ENCODE peak calls at places on chromosomes 3 and 15, in seven cellular contexts. E, N, L, X, Y, W and O are unnamed samples.
A peak's percentile ranks its signal among the peaks of the same experiment; 100 is the strongest.

GRCh38 chr3:160948273-160948672 is 156.9 kb downstream of the B3GALNT1 start:
- DNase-seq in N (no peak), Y (no peak), W (no peak), E (no peak), L (no peak), X (peak; percentile 76), O (no peak)

GRCh38 chr3:182585532-182586150 is 207.7 kb upstream of the ATP11B start:
- DNase-seq in L (no peak), X (peak; percentile 66), E (no peak), Y (no peak), N (no peak), W (no peak), O (no peak)

GRCh38 chr3:107402214-107402613 is 25.0 kb downstream of the CCDC54 start:
- DNase-seq in Y (no peak), N (no peak), E (no peak), W (no peak), L (no peak), X (no peak), O (no peak)

GRCh38 chr3:35946121-35946856 is 307.0 kb downstream of the ARPP21 start:
- DNase-seq in Y (no peak), W (no peak), E (no peak), N (no peak), L (no peak), X (peak; percentile 18), O (no peak)

GRCh38 chr3:153574445-153574844 is 412.4 kb downstream of the RAP2B start:
- DNase-seq in W (no peak), E (no peak), Y (no peak), L (no peak), X (no peak), N (no peak), O (no peak)

GRCh38 chr3:44337253-44337652 is 1.3 kb upstream of the TCAIM start:
- DNase-seq in W (no peak), L (no peak), E (no peak), Y (no peak), N (peak; percentile 21), X (no peak), O (no peak)

GRCh38 chr3:14126017-14126902 is 1.4 kb downstream of the TMEM43 start:
- DNase-seq in X (no peak), L (no peak), N (no peak), W (no peak), E (no peak), Y (no peak), O (no peak)

GRCh38 chr15:90957105-90957790 is 2.6 kb downstream of the RCCD1 start:
- DNase-seq in Y (no peak), X (no peak), E (no peak), W (peak; percentile 77), N (no peak), L (no peak), O (no peak)

GRCh38 chr15:58383876-58384275 is 47.9 kb upstream of the LIPC start:
- DNase-seq in W (no peak), L (no peak), N (no peak), E (peak; percentile 9), X (no peak), Y (no peak), O (no peak)

GRCh38 chr15:37046876-37047614 is 53.3 kb downstream of the MEIS2 start:
- DNase-seq in L (no peak), Y (no peak), X (peak; percentile 28), E (no peak), W (no peak), N (no peak), O (no peak)

GRCh38 chr15:55741592-55742497 is 1.1 kb downstream of the PRTG start:
- DNase-seq in N (no peak), X (peak; percentile 10), L (no peak), E (no peak), W (peak; percentile 52), Y (no peak), O (no peak)

GRCh38 chr3:150495563-150496168 is 50.6 kb downstream of the SERP1 start:
- DNase-seq in N (peak; percentile 44), X (peak; percentile 32), L (no peak), E (no peak), Y (no peak), W (peak; percentile 50), O (no peak)

GRCh38 chr3:151919030-151919328 is 45.5 kb downstream of the SUCNR1 start:
- DNase-seq in Y (no peak), N (no peak), W (no peak), E (no peak), X (no peak), L (no peak), O (no peak)

GRCh38 chr3:52429779-52430415 is 15.0 kb downstream of the SEMA3G start:
- DNase-seq in L (no peak), N (no peak), X (peak; percentile 95), W (peak; percentile 23), Y (no peak), E (no peak), O (no peak)

GRCh38 chr3:52429031-52429430 is 15.9 kb downstream of the SEMA3G start:
- DNase-seq in N (no peak), X (no peak), Y (no peak), L (no peak), E (no peak), W (no peak), O (no peak)

GRCh38 chr3:52432225-52432624 is 12.7 kb downstream of the SEMA3G start:
- DNase-seq in W (no peak), E (no peak), Y (no peak), L (no peak), X (no peak), N (no peak), O (no peak)

GRCh38 chr3:52431459-52432223 is 13.3 kb downstream of the SEMA3G start:
- DNase-seq in X (no peak), E (no peak), Y (no peak), W (no peak), L (no peak), N (no peak), O (no peak)

GRCh38 chr3:52430416-52430810 is 14.5 kb downstream of the SEMA3G start:
- DNase-seq in X (no peak), N (no peak), Y (no peak), L (no peak), W (no peak), E (no peak), O (no peak)
- TF ChIP-seq TAF1 in X (no peak), N (no peak), Y (no peak), L (no peak), W (no peak), E (no peak), O (no peak)

GRCh38 chr15:82098674-82099073 is 52.9 kb upstream of the MEX3B start:
- DNase-seq in W (no peak), L (no peak), X (no peak), N (no peak), E (no peak), Y (no peak), O (no peak)

GRCh38 chr15:82105458-82106205 is 59.8 kb upstream of the MEX3B start:
- DNase-seq in L (no peak), W (no peak), Y (no peak), N (no peak), X (peak; percentile 5), E (no peak), O (no peak)

GRCh38 chr15:82095803-82096202 is 50.0 kb upstream of the MEX3B start:
- DNase-seq in L (no peak), X (no peak), N (no peak), W (no peak), Y (no peak), E (no peak), O (no peak)

GRCh38 chr15:82103500-82103899 is 57.7 kb upstream of the MEX3B start:
- DNase-seq in X (no peak), L (no peak), Y (no peak), W (no peak), N (no peak), E (no peak), O (no peak)

GRCh38 chr15:82100116-82100795 is 54.4 kb upstream of the MEX3B start:
- DNase-seq in Y (no peak), W (no peak), N (no peak), L (no peak), X (no peak), E (no peak), O (no peak)
- TF ChIP-seq TAF1 in Y (no peak), W (no peak), N (no peak), L (no peak), X (no peak), E (no peak), O (no peak)

DNA sequence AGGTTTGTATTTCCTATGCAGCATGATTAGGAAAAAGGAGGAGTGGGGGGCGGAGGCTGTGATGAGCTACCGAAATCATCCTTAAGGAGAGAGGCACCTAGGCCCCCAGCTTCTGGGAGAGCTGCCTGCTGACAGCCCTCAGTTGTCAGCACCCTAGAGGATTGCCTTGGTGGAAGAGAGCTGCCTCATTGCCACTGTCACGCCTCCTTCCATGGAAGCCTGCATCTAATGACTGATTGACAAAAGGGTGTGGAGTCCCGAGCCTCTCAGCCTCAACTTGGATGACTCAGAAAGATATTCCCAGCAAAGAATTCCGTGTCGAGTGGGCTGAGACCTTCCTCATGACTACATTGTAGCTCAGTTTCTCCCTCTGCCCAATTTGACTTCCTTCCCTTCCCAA is 320.4 kb upstream of the PROK2 start:
- DNase-seq in X (no peak), N (no peak), L (no peak), Y (no peak), W (no peak), E (no peak), O (no peak)
- TF ChIP-seq TAF1 in X (no peak), N (no peak), L (no peak), Y (no peak), W (no peak), E (no peak), O (no peak)

GRCh38 chr3:50347187-50347813 is 1.8 kb upstream of the ZMYND10 start:
- DNase-seq in N (peak; percentile 62), Y (no peak), X (peak; percentile 59), L (no peak), W (peak; percentile 83), E (no peak), O (no peak)

GRCh38 chr3:50341996-50342732 is 1.5 kb upstream of the RASSF1 start:
- DNase-seq in L (no peak), X (no peak), N (no peak), W (no peak), Y (no peak), E (no peak), O (no peak)

GRCh38 chr3:50342818-50343633 is 2.4 kb upstream of the RASSF1 start:
- DNase-seq in N (no peak), Y (no peak), E (no peak), W (no peak), X (no peak), L (no peak), O (no peak)

GRCh38 chr3:50345008-50345407 is 524 bp downstream of the ZMYND10 start:
- DNase-seq in W (no peak), Y (no peak), X (no peak), L (no peak), N (no peak), E (no peak), O (no peak)

DNA sequence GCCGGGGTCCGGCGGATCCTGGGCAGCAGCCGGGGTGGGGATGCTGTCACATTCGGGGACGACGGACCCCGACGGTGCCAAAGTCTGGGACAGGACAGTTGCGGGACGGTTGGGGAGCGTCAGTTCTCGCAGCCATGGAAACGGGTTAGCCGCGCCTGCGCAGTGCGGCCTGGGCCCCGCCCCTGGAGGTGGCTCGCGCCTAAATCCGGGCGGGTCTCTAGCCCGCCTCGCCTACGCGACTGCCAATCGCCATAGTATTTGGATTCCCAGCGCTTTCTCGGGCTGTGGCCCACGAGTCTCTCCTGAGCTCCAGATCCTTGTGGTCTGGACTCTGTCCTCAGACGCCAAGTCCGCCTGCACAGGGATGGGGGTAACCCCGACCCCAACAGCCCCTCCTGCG is at the start of gene ZMYND10:
- DNase-seq in E (no peak), W (no peak), X (no peak), N (peak; percentile 78), L (no peak), Y (peak; percentile 76), O (peak; percentile 80)
- TF ChIP-seq TAF1 in E (peak; percentile 25), W (no peak), X (no peak), N (no peak), L (no peak), Y (no peak), O (no peak)